ENCODE peak calls at places on chromosomes 13 and 19, in five cellular contexts. B is Karpas-422, A is fibroblast of lung, J is LHCN-M2, P is anterior cingulate cortex. D is an unnamed sample.

GRCh38 chr13:82358284-82358683 is 1524.0 kb downstream of the SLITRK1 start:
- DNase-seq in B (no peak), A (peak; percentile 19), J (peak; percentile 29), P (no peak), D (no peak)

GRCh38 chr13:72820898-72821279 is 39.0 kb downstream of the PIBF1 start:
- DNase-seq in B (no peak), A (no peak), J (no peak), P (no peak), D (no peak)

GRCh38 chr19:46409146-46409545 is 4.2 kb downstream of the CCDC8 start:
- DNase-seq in B (no peak), A (no peak), J (no peak), P (no peak), D (no peak)

GRCh38 chr19:6580313-6580712 is 10.6 kb downstream of the CD70 start:
- DNase-seq in B (no peak), A (peak; percentile 92), J (peak; percentile 95), P (no peak), D (peak; percentile 77)

GRCh38 chr19:1556639-1557070 is 11.5 kb downstream of the MEX3D start:
- DNase-seq in B (no peak), A (no peak), J (no peak), P (no peak), D (no peak)

GRCh38 chr13:92745233-92745632 is 481.4 kb upstream of the GPC6 start:
- DNase-seq in B (no peak), A (peak; percentile 26), J (peak; percentile 15), P (no peak), D (no peak)

GRCh38 chr13:26946675-26947342 is 186.2 kb upstream of the GPR12 start:
- DNase-seq in B (peak; percentile 81), A (peak; percentile 48), J (peak; percentile 59), P (no peak), D (peak; percentile 44)

GRCh38 chr13:32267836-32268439 is 47.2 kb downstream of the ZAR1L start:
- DNase-seq in B (peak; percentile 82), A (no peak), J (no peak), P (no peak), D (peak; percentile 51)

GRCh38 chr13:71591380-71591779 is 275.6 kb downstream of the DACH1 start:
- DNase-seq in B (no peak), A (no peak), J (no peak), P (no peak), D (no peak)

GRCh38 chr13:95106562-95106961 is 194.7 kb downstream of the ABCC4 start:
- DNase-seq in B (no peak), A (no peak), J (no peak), P (no peak), D (no peak)

GRCh38 chr19:54517483-54517882 is 14.9 kb downstream of the LAIR2 start:
- DNase-seq in B (peak; percentile 85), A (peak; percentile 27), J (peak; percentile 85), P (no peak), D (no peak)

GRCh38 chr13:36432106-36432544 is at the start of gene CCNA1:
- DNase-seq in B (no peak), A (peak; percentile 40), J (no peak), P (no peak), D (no peak)